ENCODE peak calls at places on chromosomes 11 and 22, in five cellular contexts. Q is GM23248, K is SK-N-SH, F is endodermal cell, T is GM12878. Z is an unnamed sample.

GRCh38 chr22:24768537-24769374 is 5.8 kb downstream of the PIWIL3 start:
- DNase-seq in Q (peak; percentile 69), K (peak; percentile 85), F (peak; percentile 87), T (no peak), Z (peak; percentile 85)

GRCh38 chr11:13891911-13892310 is 70.6 kb upstream of the SPON1 start:
- DNase-seq in Q (no peak), K (no peak), F (no peak), T (no peak), Z (no peak)

GRCh38 chr22:34897126-34897525 is 168.8 kb upstream of the ISX start:
- DNase-seq in Q (no peak), K (no peak), F (no peak), T (no peak), Z (no peak)

GRCh38 chr11:100467821-100468508 is 219.1 kb upstream of the ARHGAP42 start:
- DNase-seq in Q (no peak), K (no peak), F (no peak), T (no peak), Z (no peak)

GRCh38 chr11:111510311-111510710 is 1.9 kb downstream of the BTG4 start:
- DNase-seq in Q (no peak), K (no peak), F (no peak), T (no peak), Z (no peak)

GRCh38 chr11:3111919-3112690 is 53.0 kb downstream of the OSBPL5 start:
- DNase-seq in Q (no peak), K (no peak), F (no peak), T (no peak), Z (no peak)

GRCh38 chr11:105155679-105156078 is 16.1 kb upstream of the CARD18 start:
- DNase-seq in Q (no peak), K (no peak), F (peak; percentile 52), T (no peak), Z (no peak)

GRCh38 chr11:64251986-64252837 is 882 bp downstream of the PLCB3 start:
- DNase-seq in Q (peak; percentile 81), K (peak; percentile 75), F (peak; percentile 72), T (no peak), Z (peak; percentile 70)

GRCh38 chr11:134207538-134208239 is 16.1 kb downstream of the NCAPD3 start:
- DNase-seq in Q (peak; percentile 51), K (no peak), F (peak; percentile 78), T (no peak), Z (peak; percentile 56)

GRCh38 chr11:70433038-70433437 is 34.7 kb downstream of the CTTN start:
- DNase-seq in Q (no peak), K (no peak), F (no peak), T (no peak), Z (no peak)

GRCh38 chr11:70432580-70432979 is 34.3 kb downstream of the CTTN start:
- DNase-seq in Q (no peak), K (no peak), F (no peak), T (no peak), Z (no peak)

GRCh38 chr11:70431611-70432010 is 33.3 kb downstream of the CTTN start:
- DNase-seq in Q (no peak), K (no peak), F (no peak), T (no peak), Z (no peak)

GRCh38 chr11:70430671-70431574 is 32.6 kb downstream of the CTTN start:
- DNase-seq in Q (no peak), K (no peak), F (no peak), T (no peak), Z (no peak)

DNA sequence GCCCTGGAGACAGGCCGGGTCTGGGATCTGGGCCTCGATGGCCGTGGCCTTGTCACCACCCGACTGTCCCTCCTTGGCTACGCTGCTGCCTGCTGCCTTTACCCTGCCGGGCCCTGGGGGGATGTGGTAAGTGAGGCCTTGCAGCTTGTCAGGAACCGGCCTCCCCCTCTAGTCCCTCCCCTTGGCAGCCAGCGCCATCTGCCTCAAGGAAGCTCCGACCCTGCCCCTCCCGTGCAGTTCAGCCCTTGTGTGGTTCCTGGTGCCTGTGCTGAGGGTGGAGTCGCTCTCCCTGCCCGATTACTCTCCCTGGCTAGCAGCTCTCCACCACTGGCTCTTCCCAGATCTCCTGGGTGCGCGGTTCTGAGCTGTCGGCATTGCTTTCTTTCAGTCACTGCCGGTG is 33.7 kb downstream of the CTTN start:
- DNase-seq in Q (no peak), K (no peak), F (no peak), T (no peak), Z (no peak)
- H3K9ac ChIP-seq in Q (no peak overlapping the region), K (no peak overlapping the region), F (no peak overlapping the region), T (no peak overlapping the region), Z (no peak overlapping the region)

GRCh38 chr22:18010263-18010662 is 14.1 kb downstream of the MICAL3 start:
- DNase-seq in Q (no peak), K (no peak), F (no peak), T (no peak), Z (peak; percentile 12)

GRCh38 chr22:18008136-18008535 is 16.2 kb downstream of the MICAL3 start:
- DNase-seq in Q (no peak), K (no peak), F (no peak), T (no peak), Z (no peak)

GRCh38 chr22:18001040-18001893 is 23.1 kb downstream of the MICAL3 start:
- DNase-seq in Q (peak; percentile 98), K (peak; percentile 95), F (peak; percentile 94), T (peak; percentile 75), Z (peak; percentile 98)

GRCh38 chr22:18000441-18001039 is 23.8 kb downstream of the MICAL3 start:
- DNase-seq in Q (peak; percentile 54), K (peak; percentile 74), F (peak; percentile 75), T (no peak), Z (peak; percentile 67)

GRCh38 chr22:18005201-18005926 is 19.0 kb downstream of the MICAL3 start:
- DNase-seq in Q (no peak), K (no peak), F (no peak), T (no peak), Z (peak; percentile 56)
- H3K9ac ChIP-seq in Q (no peak overlapping the region), K (no peak overlapping the region), F (no peak overlapping the region), T (no peak overlapping the region), Z (peak overlapping the region; percentile 43)

GRCh38 chr11:17645190-17645970 is 74.0 kb upstream of the MYOD1 start:
- DNase-seq in Q (no peak), K (peak; percentile 8), F (peak; percentile 66), T (no peak), Z (peak; percentile 27)
- H3K9ac ChIP-seq in Q (no peak overlapping the region), K (no peak overlapping the region), F (no peak overlapping the region), T (no peak overlapping the region), Z (no peak overlapping the region)

DNA sequence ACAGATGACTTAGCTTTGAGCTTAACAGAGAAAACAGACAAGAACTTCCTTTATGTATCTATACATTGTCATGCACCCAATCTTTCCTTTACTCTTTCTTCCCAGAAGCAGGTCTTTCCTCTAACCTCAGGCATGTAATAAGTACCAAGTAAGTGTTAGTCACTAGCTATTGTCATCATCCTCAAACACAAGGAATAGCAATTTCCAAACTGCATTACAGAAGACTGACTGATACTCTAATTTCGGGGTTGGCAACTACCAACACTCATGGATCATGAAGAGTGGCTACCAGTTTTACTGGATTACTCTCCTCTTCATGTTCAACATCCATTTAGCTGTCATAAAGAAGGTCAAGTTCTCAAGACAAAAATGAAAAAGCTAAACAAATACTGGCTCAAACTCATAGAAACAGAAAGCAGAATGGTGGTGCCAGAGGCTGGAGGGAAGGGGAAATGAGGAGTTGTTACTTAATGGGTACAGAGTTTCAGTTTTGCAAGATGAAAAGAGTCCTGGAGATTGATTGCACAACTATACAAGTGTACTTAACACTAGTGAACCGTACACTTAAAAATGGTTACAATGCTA is 111.6 kb downstream of the SIK3 start:
- DNase-seq in Q (peak; percentile 94), K (no peak), F (no peak), T (peak; percentile 64), Z (no peak)
- H3K9ac ChIP-seq in Q (peak overlapping the region; percentile 1), K (peak overlapping the region; percentile 6), F (no peak overlapping the region), T (no peak overlapping the region), Z (no peak overlapping the region)

DNA sequence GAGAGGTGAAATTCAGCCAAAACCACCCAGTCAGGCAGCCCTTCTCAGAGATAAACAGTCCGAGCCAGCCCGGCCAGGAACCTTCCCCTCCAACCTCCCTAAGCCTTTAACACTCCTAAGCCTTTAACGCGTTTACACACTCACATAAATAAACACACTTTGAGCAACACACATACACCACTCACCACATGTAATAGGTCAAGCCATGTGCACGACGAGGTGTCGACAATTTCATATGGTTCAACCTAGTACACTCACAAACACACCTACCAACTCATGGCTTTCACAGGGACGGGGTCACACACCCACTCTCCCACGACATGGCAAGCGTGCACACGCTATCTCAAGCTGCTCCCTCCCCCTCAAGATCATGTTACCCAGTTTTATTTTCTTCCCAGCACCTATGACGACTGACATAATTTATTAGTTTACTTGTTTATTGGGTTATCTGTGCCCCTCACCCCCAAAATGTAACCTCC is 15.5 kb downstream of the SLC43A1 start:
- DNase-seq in Q (no peak), K (no peak), F (no peak), T (no peak), Z (no peak)
- H3K9ac ChIP-seq in Q (peak overlapping the region; percentile 76), K (no peak overlapping the region), F (no peak overlapping the region), T (no peak overlapping the region), Z (no peak overlapping the region)

GRCh38 chr22:49689255-49689770 is 138.4 kb downstream of the BRD1 start:
- DNase-seq in Q (no peak), K (no peak), F (peak; percentile 21), T (no peak), Z (no peak)

GRCh38 chr22:49687786-49688515 is 139.7 kb downstream of the BRD1 start:
- DNase-seq in Q (no peak), K (no peak), F (peak; percentile 35), T (no peak), Z (no peak)

GRCh38 chr22:49689858-49690257 is 137.8 kb downstream of the BRD1 start:
- DNase-seq in Q (no peak), K (no peak), F (peak; percentile 14), T (no peak), Z (no peak)

GRCh38 chr22:49687333-49687732 is 140.3 kb downstream of the BRD1 start:
- DNase-seq in Q (no peak), K (no peak), F (peak; percentile 11), T (no peak), Z (no peak)

DNA sequence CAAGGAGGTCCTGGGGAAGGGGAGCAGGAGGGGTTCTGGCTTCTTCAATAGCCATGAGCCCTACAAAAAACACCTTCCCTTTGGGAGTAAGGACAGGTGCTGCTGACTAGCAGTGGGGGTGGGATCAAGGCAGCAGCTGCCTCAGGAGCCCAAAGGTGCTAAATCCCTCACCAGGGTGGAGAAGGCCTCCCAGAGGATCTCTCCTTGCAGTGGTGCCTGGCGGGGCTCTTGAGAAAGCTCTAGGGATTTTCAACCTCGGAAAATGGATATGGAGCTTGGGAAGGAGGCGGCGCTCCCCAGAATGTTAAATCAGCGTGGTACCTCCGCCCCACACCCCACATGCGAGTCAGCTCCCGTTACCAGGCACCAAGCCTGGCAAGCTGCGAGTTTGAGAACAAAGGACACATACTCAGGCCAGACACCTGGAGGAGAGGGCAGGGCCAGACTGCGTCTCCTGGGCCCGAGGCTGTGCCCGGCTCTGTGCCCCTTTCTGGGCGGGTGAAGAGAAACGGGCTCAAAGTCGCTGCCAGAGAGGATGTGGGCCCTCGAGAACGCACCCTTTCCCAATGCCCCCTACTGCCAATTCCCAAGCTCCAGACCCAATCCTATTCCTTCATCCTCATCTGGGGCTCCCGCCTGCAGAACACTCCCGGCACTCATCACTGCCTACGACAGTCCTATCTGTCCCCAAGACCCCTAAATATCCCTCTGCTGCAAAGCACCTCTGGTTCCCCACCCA is 139.0 kb downstream of the BRD1 start:
- DNase-seq in Q (no peak), K (no peak), F (peak; percentile 39), T (no peak), Z (no peak)
- H3K9ac ChIP-seq in Q (no peak overlapping the region), K (no peak overlapping the region), F (no peak overlapping the region), T (no peak overlapping the region), Z (no peak overlapping the region)

Z was measured in Karpas-422.